ENCODE peak calls at places on chromosome 14, in five cellular contexts. W is WTC11, Y is Calu3, Z is suprapubic skin, G is IMR-90. F is an unnamed sample.

GRCh38 chr14:56120091-56120632 is 2.0 kb downstream of the PELI2 start:
- DNase-seq in W (no peak), Y (peak; percentile 5), Z (no peak), G (peak; percentile 46), F (no peak)

GRCh38 chr14:105060751-105061427 is 4.3 kb downstream of the GPR132 start:
- DNase-seq in W (no peak), Y (no peak), Z (no peak), G (no peak), F (no peak)

GRCh38 chr14:72699852-72700257 is 194.0 kb downstream of the DPF3 start:
- DNase-seq in W (no peak), Y (no peak), Z (no peak), G (peak; percentile 83), F (no peak)

GRCh38 chr14:56153271-56153670 is 35.1 kb downstream of the PELI2 start:
- DNase-seq in W (no peak), Y (no peak), Z (no peak), G (peak; percentile 32), F (no peak)

GRCh38 chr14:22226381-22226780 is 362.6 kb downstream of the DAD1 start:
- DNase-seq in W (no peak), Y (peak; percentile 14), Z (no peak), G (peak; percentile 59), F (no peak)

GRCh38 chr14:73209943-73210342 is 27.4 kb upstream of the PAPLN start:
- DNase-seq in W (no peak), Y (no peak), Z (no peak), G (peak; percentile 67), F (no peak)

GRCh38 chr14:22493143-22493542 is 95.9 kb downstream of the DAD1 start:
- DNase-seq in W (no peak), Y (no peak), Z (no peak), G (no peak), F (no peak)

GRCh38 chr14:34137001-34137400 is 186.1 kb upstream of the EGLN3 start:
- DNase-seq in W (no peak), Y (no peak), Z (no peak), G (no peak), F (no peak)

GRCh38 chr14:39731912-39732311 is 299.7 kb upstream of the FBXO33 start:
- DNase-seq in W (peak; percentile 35), Y (no peak), Z (no peak), G (no peak), F (no peak)

GRCh38 chr14:43887523-43887922 is 619.6 kb downstream of the FSCB start:
- DNase-seq in W (no peak), Y (no peak), Z (no peak), G (no peak), F (no peak)

GRCh38 chr14:36317650-36318049 is 2.8 kb downstream of the MBIP start:
- DNase-seq in W (no peak), Y (no peak), Z (no peak), G (peak; percentile 11), F (no peak)

GRCh38 chr14:67987596-67987995 is 168.0 kb downstream of the RAD51B start:
- DNase-seq in W (no peak), Y (no peak), Z (no peak), G (peak; percentile 95), F (no peak)

GRCh38 chr14:39426605-39427004 is 5.6 kb downstream of the FBXO33 start:
- DNase-seq in W (no peak), Y (no peak), Z (no peak), G (peak; percentile 59), F (no peak)

GRCh38 chr14:67413806-67414769 is 2.1 kb upstream of the PLEK2 start:
- DNase-seq in W (no peak), Y (peak; percentile 65), Z (no peak), G (peak; percentile 88), F (no peak)

GRCh38 chr14:77648520-77649200 is 32.2 kb upstream of the SPTLC2 start:
- DNase-seq in W (no peak), Y (no peak), Z (no peak), G (no peak), F (no peak)

GRCh38 chr14:89155491-89155890 is 261.5 kb downstream of the FOXN3 start:
- DNase-seq in W (no peak), Y (no peak), Z (no peak), G (no peak), F (no peak)

GRCh38 chr14:100634026-100634425 is 46.8 kb upstream of the BEGAIN start:
- DNase-seq in W (no peak), Y (no peak), Z (no peak), G (no peak), F (no peak)

GRCh38 chr14:52271538-52271937 is 4.0 kb downstream of the PTGDR start:
- DNase-seq in W (no peak), Y (no peak), Z (no peak), G (no peak), F (no peak)

GRCh38 chr14:95417492-95417891 is 97.8 kb upstream of the CLMN start:
- DNase-seq in W (no peak), Y (no peak), Z (no peak), G (no peak), F (no peak)

GRCh38 chr14:93799617-93800016 is 11.3 kb upstream of the PRIMA1 start:
- DNase-seq in W (no peak), Y (no peak), Z (no peak), G (no peak), F (no peak)

GRCh38 chr14:66944872-66945271 is 244.4 kb upstream of the GARIN2 start:
- DNase-seq in W (no peak), Y (peak; percentile 6), Z (no peak), G (peak; percentile 41), F (no peak)

GRCh38 chr14:93318927-93319326 is 13.9 kb downstream of the BTBD7 start:
- DNase-seq in W (no peak), Y (no peak), Z (no peak), G (peak; percentile 30), F (no peak)

GRCh38 chr14:105384605-105385321 is 13.6 kb upstream of the TEX22 start:
- DNase-seq in W (no peak), Y (no peak), Z (no peak), G (no peak), F (no peak)

GRCh38 chr14:64758711-64759554 is 54.7 kb downstream of the PLEKHG3 start:
- DNase-seq in W (no peak), Y (peak; percentile 46), Z (no peak), G (peak; percentile 97), F (peak; percentile 63)

GRCh38 chr14:32950584-32950983 is 11.9 kb downstream of the NPAS3 start:
- DNase-seq in W (no peak), Y (no peak), Z (no peak), G (no peak), F (no peak)

GRCh38 chr14:102226356-102227125 is 78.4 kb downstream of the MOK start:
- DNase-seq in W (no peak), Y (no peak), Z (no peak), G (no peak), F (peak; percentile 68)
- TF ChIP-seq CTCF in W (no peak), Y (no peak), Z (no peak), G (no peak), F (no peak)

GRCh38 chr14:63371033-63371432 is 52.3 kb upstream of the GPHB5 start:
- DNase-seq in W (no peak), Y (no peak), Z (no peak), G (no peak), F (no peak)

GRCh38 chr14:63362305-63362914 is 43.7 kb upstream of the GPHB5 start:
- DNase-seq in W (no peak), Y (no peak), Z (no peak), G (no peak), F (no peak)

DNA sequence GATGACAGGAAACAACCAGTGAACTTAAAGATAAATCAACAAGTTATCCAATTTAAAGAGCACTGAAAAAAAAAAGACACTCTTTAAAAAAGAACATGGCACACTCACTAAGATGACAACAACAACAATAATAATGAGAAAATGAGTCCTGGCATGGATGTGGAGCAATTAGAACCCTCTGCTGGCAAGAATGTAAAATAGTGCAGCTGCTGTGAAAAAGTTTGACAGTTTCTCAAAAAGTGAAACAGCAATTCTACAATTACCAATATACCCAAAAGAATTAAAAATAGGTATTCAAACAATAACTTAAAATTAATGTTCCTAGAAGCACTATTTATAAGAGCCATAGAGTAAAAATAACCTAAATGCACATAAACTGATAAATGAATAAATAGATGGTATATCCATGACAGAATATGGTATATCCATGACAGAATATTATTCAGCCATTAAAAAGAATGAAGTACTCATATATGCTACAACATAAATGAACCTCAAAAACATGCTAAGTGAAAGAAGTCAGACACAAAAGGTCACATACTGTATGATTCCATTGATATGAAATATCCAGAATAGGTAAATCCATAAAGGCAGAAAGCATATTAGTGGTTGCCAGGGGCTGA is 49.1 kb upstream of the GPHB5 start:
- DNase-seq in W (no peak), Y (no peak), Z (no peak), G (no peak), F (no peak)
- TF ChIP-seq CTCF in W (no peak), Y (no peak), Z (no peak), G (no peak), F (peak; percentile 27)

DNA sequence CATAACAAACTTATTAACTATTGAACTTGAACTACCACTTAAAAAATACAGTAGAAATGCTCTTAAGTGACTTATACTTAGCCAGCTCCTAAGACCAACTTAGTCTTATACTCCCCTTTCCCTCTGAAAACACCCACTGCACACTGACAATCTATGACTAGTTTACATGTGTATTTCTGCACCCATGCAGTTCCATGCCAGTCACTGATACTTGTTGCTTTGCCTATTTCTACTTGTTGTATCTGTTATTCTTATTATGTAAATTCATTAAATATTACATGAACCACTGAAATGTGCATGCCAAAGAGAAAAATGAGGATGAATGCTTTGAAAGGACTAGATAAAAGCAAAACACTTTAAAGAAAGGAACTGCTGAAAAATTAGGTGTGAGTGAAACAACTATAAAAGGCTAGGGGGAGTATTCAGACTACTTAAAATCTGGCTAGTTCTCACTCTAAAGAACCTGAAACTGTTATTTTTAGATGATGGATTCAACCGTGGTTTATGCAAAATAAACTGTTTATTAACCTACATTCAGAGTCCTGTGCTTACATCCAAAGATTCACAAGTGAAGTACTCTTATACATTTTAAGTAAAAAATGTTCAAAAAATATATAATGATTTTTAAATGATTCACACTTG is 74.7 kb downstream of the RPS6KA5 start:
- DNase-seq in W (no peak), Y (no peak), Z (no peak), G (no peak), F (no peak)
- TF ChIP-seq CTCF in W (no peak), Y (no peak), Z (no peak), G (no peak), F (no peak)

DNA sequence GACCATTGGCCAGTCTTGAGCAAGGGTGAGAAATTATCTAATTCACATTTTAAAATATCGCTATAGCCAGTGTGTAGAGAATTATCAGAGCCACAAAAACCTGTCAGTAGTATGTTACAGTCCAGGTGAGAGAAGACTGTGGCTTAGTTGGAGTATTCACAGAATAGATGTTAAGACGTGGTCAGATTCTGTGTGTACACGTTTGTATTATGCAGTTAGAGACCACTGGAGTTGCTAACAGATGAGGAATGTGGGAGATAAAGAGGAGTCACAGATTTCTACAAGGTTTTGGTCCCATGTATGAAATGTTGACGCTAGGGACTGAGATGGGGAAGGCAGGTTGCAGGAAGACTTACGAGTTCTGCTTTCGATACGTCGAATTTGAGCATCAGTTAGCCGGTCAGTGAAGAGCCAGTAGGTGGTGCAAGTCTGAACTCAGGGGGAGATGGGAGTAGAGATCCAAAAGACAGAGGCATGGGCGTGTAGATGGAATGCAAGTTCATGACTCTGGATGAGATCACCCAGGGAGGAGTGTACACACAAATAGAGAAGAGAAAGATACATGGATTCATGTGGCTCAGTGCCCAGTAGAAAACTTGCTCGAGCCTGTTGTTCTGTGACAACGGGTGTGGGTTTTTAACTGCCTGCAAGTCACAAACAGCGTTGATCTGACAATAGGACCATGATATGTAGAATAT is 114.8 kb upstream of the FLRT2 start:
- DNase-seq in W (peak; percentile 22), Y (no peak), Z (no peak), G (peak; percentile 93), F (no peak)
- TF ChIP-seq CTCF in W (no peak), Y (no peak), Z (no peak), G (peak; percentile 34), F (peak; percentile 73)

F was measured in chondrocyte.